ENCODE peak calls at places on chromosomes 5 and 9, in four cellular contexts. K is H1, Q is GM12878, Y is HepG2. I is an unnamed sample.

GRCh38 chr5:104170906-104171305 is 608.3 kb upstream of the NUDT12 start:
- DNase-seq in Y (no peak), K (no peak), Q (no peak), I (no peak)

GRCh38 chr5:149254506-149254905 is 17.2 kb upstream of the AFAP1L1 start:
- DNase-seq in Y (no peak), Q (no peak), K (no peak), I (no peak)

GRCh38 chr9:120882935-120883607 is 6.1 kb upstream of the PHF19 start:
- DNase-seq in K (no peak), Y (no peak), Q (no peak), I (no peak)

GRCh38 chr9:16002816-16003215 is 450.0 kb downstream of the CCDC171 start:
- DNase-seq in K (no peak), Y (no peak), Q (no peak), I (no peak)

GRCh38 chr9:34664281-34665108 is 2.0 kb upstream of the CCL27 start:
- DNase-seq in K (peak), Y (peak), Q (no peak), I (peak)

GRCh38 chr9:119649205-119649604 is 280.0 kb upstream of the BRINP1 start:
- DNase-seq in K (no peak), Q (no peak), Y (no peak), I (no peak)

GRCh38 chr5:93915142-93915553 is 173.7 kb upstream of the POU5F2 start:
- DNase-seq in Y (peak), K (no peak), Q (peak), I (peak)

GRCh38 chr5:155822177-155822576 is 504.8 kb upstream of the SGCD start:
- DNase-seq in K (no peak), Y (no peak), Q (no peak), I (no peak)

GRCh38 chr5:68066277-68066955 is 149.1 kb upstream of the PIK3R1 start:
- DNase-seq in Q (no peak), Y (no peak), K (no peak), I (no peak)

GRCh38 chr9:129776938-129777768 is 24.3 kb upstream of the PTGES start:
- DNase-seq in Y (peak), K (no peak), Q (no peak), I (peak)

GRCh38 chr9:38681747-38682227 is 38.1 kb downstream of the FAM240B start:
- DNase-seq in K (no peak), Y (no peak), Q (no peak), I (no peak)

GRCh38 chr9:91101598-91102168 is 260.0 kb downstream of the AUH start:
- DNase-seq in Q (no peak), Y (no peak), K (no peak), I (no peak)

GRCh38 chr5:31477971-31478370 is 53.9 kb downstream of the DROSHA start:
- DNase-seq in K (no peak), Q (no peak), Y (no peak), I (no peak)

GRCh38 chr5:2011481-2012411 is 129.0 kb upstream of the IRX4 start:
- DNase-seq in Q (no peak), K (no peak), Y (no peak), I (no peak)

GRCh38 chr5:108788142-108788541 is 40.4 kb downstream of the FER start:
- DNase-seq in Y (no peak), Q (no peak), K (no peak), I (no peak)

GRCh38 chr5:14859980-14860379 is 11.6 kb downstream of the ANKH start:
- DNase-seq in K (no peak), Y (no peak), Q (no peak), I (no peak)

GRCh38 chr5:4116834-4117233 is 521.2 kb downstream of the IRX1 start:
- DNase-seq in K (no peak), Q (no peak), Y (no peak), I (no peak)

GRCh38 chr5:124162782-124163532 is 583.5 kb downstream of the ZNF608 start:
- DNase-seq in K (no peak), Y (peak), Q (no peak), I (no peak)

GRCh38 chr9:127446720-127447415 is 4.3 kb downstream of the RPL12 start:
- DNase-seq in Y (no peak), Q (no peak), K (no peak), I (no peak)

GRCh38 chr5:116454417-116454927 is 120.2 kb downstream of the SEMA6A start:
- DNase-seq in K (no peak), Y (no peak), Q (peak), I (no peak)

GRCh38 chr9:121887553-121888437 is 205.3 kb downstream of the TTLL11 start:
- DNase-seq in Q (no peak), K (no peak), Y (no peak), I (no peak)

GRCh38 chr9:131395745-131396479 is 2.0 kb downstream of the PRRC2B start:
- DNase-seq in Y (no peak), Q (no peak), K (no peak), I (no peak)

GRCh38 chr5:81554647-81555046 is 160.7 kb upstream of the ACOT12 start:
- DNase-seq in Y (no peak), Q (no peak), K (no peak), I (no peak)

GRCh38 chr9:20199111-20199510 is 410.3 kb upstream of the SLC24A2 start:
- DNase-seq in Q (no peak), Y (no peak), K (no peak), I (no peak)

GRCh38 chr5:176603091-176603490 is 6.9 kb downstream of the GPRIN1 start:
- DNase-seq in K (no peak), Q (no peak), Y (no peak), I (no peak)

GRCh38 chr9:14062449-14063187 is 251.3 kb downstream of the NFIB start:
- DNase-seq in Y (no peak), Q (no peak), K (no peak), I (no peak)

GRCh38 chr5:138182808-138183207 is 3.9 kb downstream of the KIF20A start:
- DNase-seq in Y (no peak), Q (no peak), K (no peak), I (no peak)

GRCh38 chr5:138180183-138180782 is 1.4 kb downstream of the KIF20A start:
- DNase-seq in Y (peak), Q (peak), K (no peak), I (no peak)

GRCh38 chr5:138178516-138179276 is at the start of the genes BRD8 and KIF20A:
- DNase-seq in K (peak), Y (peak), Q (peak), I (peak)

GRCh38 chr5:138179277-138179857 is 455 bp downstream of the KIF20A start:
- DNase-seq in Y (peak), Q (no peak), K (no peak), I (no peak)

GRCh38 chr5:138180841-138181240 is 1.9 kb downstream of the KIF20A start:
- DNase-seq in K (no peak), Q (no peak), Y (no peak), I (no peak)
- H3K4me3 ChIP-seq in K (no peak), Q (peak), Y (no peak), I (no peak)

DNA sequence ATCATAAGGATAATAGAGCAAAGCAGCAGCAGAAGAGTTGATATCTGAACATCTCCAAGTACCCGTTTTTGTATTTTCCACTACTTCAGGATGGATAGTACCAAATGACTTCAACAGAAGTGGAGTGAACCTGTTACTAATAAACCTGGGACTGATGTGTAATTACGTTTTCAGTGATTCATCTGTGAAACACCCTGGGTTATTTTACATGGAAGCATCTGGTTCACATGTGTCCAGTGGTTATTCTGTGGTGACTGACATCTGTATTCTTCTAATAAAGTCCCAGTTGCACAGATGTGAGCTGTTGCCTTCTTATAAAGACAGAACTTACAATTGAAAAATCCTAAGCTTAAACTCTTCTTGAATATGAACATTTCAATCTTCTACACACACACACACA is 139.7 kb upstream of the VCAN start:
- DNase-seq in Y (no peak), K (no peak), Q (no peak), I (no peak)
- TF ChIP-seq ZNF274 in Y (no peak), K (no peak), Q (no peak), I (no peak)

DNA sequence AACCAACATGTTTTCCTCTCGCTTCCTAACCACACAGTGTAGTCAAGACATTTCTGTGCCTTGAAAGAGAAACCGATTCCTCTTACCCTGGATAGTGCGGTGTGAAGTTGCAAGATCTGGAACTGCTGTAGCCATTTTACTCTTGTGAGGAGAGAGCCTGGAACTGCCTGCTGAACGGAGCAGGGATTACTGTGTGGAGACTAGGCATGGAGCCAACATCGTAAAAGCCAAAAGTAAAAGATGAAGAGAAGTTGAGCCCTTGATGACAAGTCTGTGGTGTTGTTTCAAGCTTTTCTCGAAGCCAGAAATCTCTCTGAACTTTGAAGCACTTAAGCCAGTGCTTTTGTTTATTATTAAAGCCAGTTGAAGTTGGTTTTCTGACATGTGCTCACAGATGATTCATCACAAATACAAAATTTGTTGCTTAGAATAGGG is 110.1 kb upstream of the GRIN3A start:
- DNase-seq in Y (no peak), K (no peak), Q (no peak), I (no peak)
- TF ChIP-seq SUZ12 in Y (no peak), K (no peak), Q (no peak), I (no peak)

GRCh38 chr5:112636288-112636731 is 101.4 kb upstream of the APC start:
- DNase-seq in Q (no peak), K (no peak), Y (no peak), I (no peak)

GRCh38 chr5:112635771-112636170 is 101.9 kb upstream of the APC start:
- DNase-seq in Q (no peak), K (no peak), Y (no peak), I (no peak)

GRCh38 chr5:112634166-112634565 is 103.5 kb upstream of the APC start:
- DNase-seq in K (no peak), Q (no peak), Y (no peak), I (no peak)

GRCh38 chr5:112634796-112635195 is 102.9 kb upstream of the APC start:
- DNase-seq in K (no peak), Q (no peak), Y (no peak), I (no peak)

GRCh38 chr5:112635276-112635675 is 102.4 kb upstream of the APC start:
- DNase-seq in K (no peak), Y (no peak), Q (no peak), I (no peak)
- H3K4me3 ChIP-seq in K (no peak), Y (no peak), Q (no peak), I (no peak)

GRCh38 chr5:9094582-9094981 is 451.3 kb downstream of the SEMA5A start:
- DNase-seq in Y (no peak), Q (no peak), K (no peak), I (no peak)
- TF ChIP-seq ZNF274 in Y (no peak), Q (no peak), K (no peak), I (no peak)

GRCh38 chr9:33331411-33331891 is 41.1 kb downstream of the NFX1 start:
- DNase-seq in K (no peak), Q (no peak), Y (no peak), I (no peak)
- TF ChIP-seq SUZ12 in K (no peak), Q (no peak), Y (no peak), I (no peak)

DNA sequence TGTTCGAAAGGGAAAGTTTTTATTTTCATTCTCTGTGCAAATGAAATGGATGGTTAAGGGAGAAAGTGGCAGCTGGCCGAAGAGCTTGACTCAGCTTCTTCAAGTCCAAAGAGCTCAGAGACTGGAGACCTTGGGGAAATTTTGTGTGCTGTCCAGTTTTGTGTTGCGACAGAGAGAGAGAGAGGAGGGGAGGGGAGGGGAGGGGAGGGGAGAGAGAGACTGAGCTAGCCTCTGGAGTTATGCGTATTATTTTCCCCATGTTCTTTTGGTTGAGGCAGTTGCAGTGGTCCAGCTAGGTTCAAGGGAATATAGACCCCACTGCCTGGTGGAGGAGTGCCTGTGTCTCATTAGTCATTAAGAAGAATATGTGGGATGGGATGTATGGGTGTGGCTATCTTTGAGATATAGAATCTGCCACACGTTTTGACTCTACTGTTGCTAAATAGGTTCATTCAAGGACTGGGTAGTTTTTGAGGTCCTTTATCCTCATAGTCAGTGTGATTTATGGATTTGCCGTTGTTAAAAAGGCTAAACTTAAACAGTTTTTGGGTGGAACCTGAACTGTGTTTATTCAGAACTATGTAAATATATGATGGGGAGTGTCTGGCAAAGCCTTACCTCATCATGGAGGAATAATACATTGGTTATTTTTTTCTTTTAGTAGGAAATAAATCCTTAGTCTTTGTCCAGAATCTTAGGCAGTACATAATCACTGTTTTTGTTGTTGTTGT is 69.7 kb downstream of the ARHGAP26 start:
- DNase-seq in Q (no peak), Y (no peak), K (no peak), I (no peak)
- H3K4me3 ChIP-seq in Q (no peak), Y (no peak), K (no peak), I (no peak)

GRCh38 chr5:131194725-131195124 is 24.0 kb downstream of the LYRM7 start:
- DNase-seq in Q (no peak), K (no peak), Y (no peak), I (no peak)
- TF ChIP-seq ZNF274 in Q (no peak), K (no peak), Y (no peak), I (no peak)

GRCh38 chr5:56126487-56127179 is 106.5 kb downstream of the ANKRD55 start:
- DNase-seq in Y (no peak), Q (no peak), K (no peak), I (no peak)
- TF ChIP-seq SUZ12 in Y (no peak), Q (no peak), K (no peak), I (no peak)

DNA sequence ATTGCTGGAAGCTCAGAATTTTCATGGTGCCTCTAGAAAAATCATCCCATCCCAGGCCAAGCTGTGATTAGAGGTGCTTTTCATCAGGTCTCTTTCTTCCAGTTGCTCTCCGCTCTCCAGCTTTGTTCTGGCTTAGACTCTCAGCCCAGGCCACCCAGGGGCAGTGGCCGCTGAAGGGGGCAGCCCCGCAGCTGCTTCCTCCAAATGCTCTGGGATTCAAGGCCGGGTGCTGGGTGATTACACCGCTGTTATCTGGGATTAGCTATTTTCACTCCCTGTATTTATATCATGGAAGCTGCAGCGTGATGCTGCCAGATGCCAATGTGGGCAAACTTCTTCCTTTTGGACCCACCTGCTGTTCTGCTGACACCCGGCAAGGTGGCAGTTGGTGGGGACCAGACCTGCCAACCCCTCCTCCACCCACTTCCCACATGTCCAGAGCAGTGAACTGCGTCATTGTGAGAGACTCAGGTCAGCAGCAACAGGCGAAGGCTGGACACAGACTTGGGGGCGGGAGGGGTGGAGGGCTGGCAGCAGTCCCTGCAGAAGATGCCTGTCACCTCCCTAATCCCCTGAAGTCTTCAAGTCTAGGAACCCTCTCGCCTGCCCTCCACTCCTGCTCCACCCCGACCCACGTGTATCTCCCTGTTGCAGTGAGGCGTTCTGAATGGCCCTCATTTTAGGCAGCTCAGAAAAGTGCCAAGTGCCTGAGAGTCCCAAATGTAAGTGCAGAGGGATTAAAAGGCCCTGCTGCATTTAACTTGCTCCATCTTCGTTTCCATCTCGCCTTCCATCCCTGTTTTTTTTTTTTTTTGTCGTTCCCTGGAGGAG is 34.0 kb upstream of the NKX2-5 start:
- DNase-seq in K (no peak), Q (no peak), Y (no peak), I (no peak)
- H3K4me3 ChIP-seq in K (no peak), Q (no peak), Y (no peak), I (no peak)